ENCODE peak calls at places on chromosomes 16 and 17, in five cellular contexts. C is H1, J is HepG2, H is A549, W is K562. G is an unnamed sample.

GRCh38 chr17:7838291-7839075 is 4.5 kb downstream of the KDM6B start:
- DNase-seq in C (no peak), J (peak; percentile 41), H (no peak), W (peak; percentile 77), G (no peak)

GRCh38 chr17:72989074-72989610 is 103.3 kb downstream of the SLC39A11 start:
- DNase-seq in C (no peak), J (no peak), H (no peak), W (no peak), G (no peak)

GRCh38 chr16:21159281-21159951 is 942 bp downstream of the LDAF1 start:
- DNase-seq in C (no peak), J (no peak), H (no peak), W (peak; percentile 46), G (no peak)

GRCh38 chr17:27928546-27928945 is 35.4 kb upstream of the LYRM9 start:
- DNase-seq in C (no peak), J (no peak), H (no peak), W (peak; percentile 32), G (no peak)

GRCh38 chr16:27582883-27583282 is 32.9 kb downstream of the KATNIP start:
- DNase-seq in C (no peak), J (no peak), H (no peak), W (no peak), G (no peak)

GRCh38 chr17:81346908-81347349 is 48.3 kb upstream of the BAHCC1 start:
- DNase-seq in C (no peak), J (no peak), H (no peak), W (no peak), G (no peak)

GRCh38 chr16:11333696-11334095 is 11.6 kb upstream of the RMI2 start:
- DNase-seq in C (no peak), J (no peak), H (no peak), W (no peak), G (no peak)

GRCh38 chr16:55443855-55444254 is 35.1 kb upstream of the MMP2 start:
- DNase-seq in C (no peak), J (no peak), H (no peak), W (no peak), G (no peak)

GRCh38 chr17:39138416-39139136 is 12.9 kb downstream of the PLXDC1 start:
- DNase-seq in C (no peak), J (no peak), H (no peak), W (no peak), G (no peak)

GRCh38 chr17:40072481-40073346 is 9.9 kb downstream of the THRA start:
- DNase-seq in C (no peak), J (peak; percentile 66), H (no peak), W (peak; percentile 77), G (no peak)

GRCh38 chr17:78272181-78272913 is 40.9 kb downstream of the TMEM235 start:
- DNase-seq in C (no peak), J (no peak), H (no peak), W (peak; percentile 94), G (no peak)

GRCh38 chr16:54194008-54194731 is 92.4 kb downstream of the IRX3 start:
- DNase-seq in C (no peak), J (no peak), H (no peak), W (no peak), G (no peak)

GRCh38 chr17:66383353-66383752 is 80.9 kb downstream of the PRKCA start:
- DNase-seq in C (no peak), J (no peak), H (no peak), W (no peak), G (no peak)

GRCh38 chr16:55036371-55036821 is 105.7 kb downstream of the IRX5 start:
- DNase-seq in C (no peak), J (no peak), H (no peak), W (no peak), G (no peak)

GRCh38 chr17:19753049-19753444 is 4.9 kb upstream of the ALDH3A1 start:
- DNase-seq in C (no peak), J (no peak), H (peak; percentile 98), W (no peak), G (no peak)

GRCh38 chr17:39364236-39365025 is 37.0 kb downstream of the FBXL20 start:
- DNase-seq in C (no peak), J (no peak), H (no peak), W (peak; percentile 71), G (no peak)

GRCh38 chr17:37082461-37082860 is 133.7 kb downstream of the AATF start:
- DNase-seq in C (no peak), J (no peak), H (no peak), W (no peak), G (no peak)

GRCh38 chr16:87392823-87393679 is 915 bp downstream of the MAP1LC3B start:
- DNase-seq in C (no peak), J (no peak), H (peak; percentile 41), W (peak; percentile 68), G (no peak)

GRCh38 chr17:48871035-48871550 is 21.5 kb upstream of the ATP5MC1 start:
- DNase-seq in C (no peak), J (no peak), H (no peak), W (peak; percentile 24), G (no peak)

GRCh38 chr16:19114359-19115147 is 789 bp downstream of the ITPRIPL2 start:
- DNase-seq in C (no peak), J (no peak), H (peak; percentile 54), W (no peak), G (no peak)

GRCh38 chr17:17568772-17569195 is 22.7 kb downstream of the PEMT start:
- DNase-seq in C (peak; percentile 54), J (peak; percentile 54), H (peak; percentile 95), W (peak; percentile 70), G (no peak)

GRCh38 chr16:86512860-86513470 is 2.6 kb downstream of the FOXF1 start:
- DNase-seq in C (no peak), J (no peak), H (no peak), W (no peak), G (no peak)

GRCh38 chr17:56110463-56111138 is 42.7 kb upstream of the ANKFN1 start:
- DNase-seq in C (no peak), J (no peak), H (no peak), W (no peak), G (no peak)

GRCh38 chr16:26709175-26709574 is 357.6 kb upstream of the C16orf82 start:
- DNase-seq in C (no peak), J (no peak), H (no peak), W (peak; percentile 38), G (no peak)

GRCh38 chr17:61335845-61336655 is 63.6 kb upstream of the TBX2 start:
- DNase-seq in C (no peak), J (peak; percentile 99), H (no peak), W (no peak), G (no peak)
- TF ChIP-seq HDAC2 in C (no peak), J (peak; percentile 99), H (no peak), W (no peak), G (no peak)

GRCh38 chr16:62208934-62209333 is 172.7 kb upstream of the CDH8 start:
- DNase-seq in C (no peak), J (no peak), H (no peak), W (no peak), G (no peak)

DNA sequence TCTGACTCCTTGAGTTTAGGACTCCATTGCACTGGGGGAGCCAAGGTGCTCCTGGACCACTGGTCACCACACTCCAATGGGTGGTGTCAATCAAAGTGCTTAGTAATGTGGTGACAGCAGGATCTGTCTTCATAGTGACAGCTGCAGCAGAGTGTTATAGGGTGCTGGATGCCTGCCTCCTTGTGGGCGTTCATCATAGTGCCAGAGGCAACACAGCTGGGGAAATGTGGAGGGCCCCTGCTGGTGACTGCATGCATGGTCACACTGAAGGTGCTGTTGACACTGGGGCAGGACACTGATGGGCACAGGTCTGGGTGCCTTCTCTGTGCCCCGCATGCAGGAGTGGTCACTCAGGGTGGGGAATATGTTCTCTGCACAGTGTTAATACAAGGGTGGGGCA is 177.5 kb upstream of the CDH8 start:
- DNase-seq in C (peak; percentile 29), J (peak; percentile 29), H (no peak), W (no peak), G (no peak)
- TF ChIP-seq HDAC2 in C (no peak), J (no peak), H (no peak), W (no peak), G (no peak)

GRCh38 chr16:48831081-48831722 is 221.2 kb upstream of the N4BP1 start:
- DNase-seq in C (no peak), J (peak; percentile 10), H (peak; percentile 6), W (peak; percentile 6), G (no peak)

GRCh38 chr16:48834576-48834975 is 224.6 kb upstream of the N4BP1 start:
- DNase-seq in C (no peak), J (no peak), H (no peak), W (no peak), G (no peak)

GRCh38 chr16:48833461-48833860 is 223.5 kb upstream of the N4BP1 start:
- DNase-seq in C (no peak), J (no peak), H (no peak), W (peak; percentile 14), G (no peak)

DNA sequence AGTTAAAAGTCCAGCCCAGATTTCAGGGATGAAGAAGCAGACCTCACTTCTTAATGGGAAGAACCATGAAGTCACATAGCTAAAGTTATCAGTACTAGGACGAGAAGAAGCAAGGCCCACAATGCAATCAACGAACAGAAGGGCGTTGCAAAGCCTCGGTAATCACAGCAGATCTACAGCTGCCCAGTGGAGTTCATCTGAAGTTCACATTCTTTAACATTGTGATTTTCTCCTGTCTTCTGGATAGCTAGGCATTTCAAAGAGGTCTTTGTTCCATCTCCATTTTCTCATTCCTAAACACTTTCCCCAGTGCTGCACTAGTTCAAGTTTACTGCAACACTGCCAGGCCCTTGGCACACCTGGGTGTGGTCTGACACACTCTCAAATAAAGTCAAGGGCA is 226.7 kb upstream of the N4BP1 start:
- DNase-seq in C (no peak), J (no peak), H (no peak), W (no peak), G (no peak)
- TF ChIP-seq HDAC2 in C (no peak), J (no peak), H (no peak), W (no peak), G (no peak)

DNA sequence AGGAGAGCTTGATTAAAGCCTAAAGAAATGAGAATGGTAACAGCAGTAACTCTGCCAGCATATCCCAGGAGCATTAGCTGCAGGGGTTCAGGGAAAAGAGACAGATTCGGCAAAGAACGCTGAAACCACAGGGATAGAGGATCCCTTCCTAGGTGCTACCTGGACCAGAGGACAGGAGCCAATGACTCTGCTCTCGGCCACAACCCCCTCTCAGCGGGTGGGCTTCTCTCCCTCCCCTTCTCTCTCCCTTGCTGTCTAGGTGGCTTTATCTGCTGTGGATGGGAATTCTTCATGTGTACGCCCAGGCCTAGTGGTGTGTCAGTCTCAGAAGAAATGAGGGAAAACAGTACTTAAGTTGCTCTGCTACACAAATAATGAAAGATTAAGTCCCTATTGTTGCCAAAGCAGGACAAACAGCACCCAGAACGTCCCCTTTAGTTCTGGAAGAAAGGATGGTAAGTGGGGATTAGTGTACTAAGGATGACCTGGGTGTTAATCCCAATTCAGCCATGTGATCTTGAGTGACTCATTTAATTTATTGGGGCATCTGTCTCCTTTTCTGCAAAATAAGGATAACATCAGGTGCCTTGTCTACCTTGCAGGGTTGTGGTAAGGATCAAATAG is 123.3 kb downstream of the CDK5R1 start:
- DNase-seq in C (no peak), J (no peak), H (no peak), W (no peak), G (no peak)
- TF ChIP-seq HDAC2 in C (no peak), J (no peak), H (no peak), W (no peak), G (no peak)